ENCODE peak calls at places on chromosomes 5 and 9, in six cellular contexts. One of them, this sample, is unnamed.

GRCh38 chr5:154315196-154315595 is 124.7 kb downstream of the GALNT10 start:
- DNase-seq in HuH-7: no peak
- DNase-seq in mucosa of descending colon: no peak
- DNase-seq in activated T-cell treated with anti-CD3 and anti-CD28 coated beads for 48 hours: no peak
- DNase-seq in cardiac fibroblast: no peak
- DNase-seq in stimulated activated naive CD8-positive, alpha-beta T cell treated with anti-CD3 and anti-CD28 coated beads, Interleukin-15, amount 100 ng/mL, for 72 hours: no peak
- DNase-seq in this sample: no peak

GRCh38 chr5:59380350-59380951 is 513.1 kb downstream of the PDE4D start:
- DNase-seq in HuH-7: no peak
- DNase-seq in mucosa of descending colon: no peak
- DNase-seq in activated T-cell treated with anti-CD3 and anti-CD28 coated beads for 48 hours: no peak
- DNase-seq in cardiac fibroblast: peak
- DNase-seq in stimulated activated naive CD8-positive, alpha-beta T cell treated with anti-CD3 and anti-CD28 coated beads, Interleukin-15, amount 100 ng/mL, for 72 hours: peak
- DNase-seq in this sample: no peak

GRCh38 chr9:120912958-120913672 is 13.5 kb downstream of the TRAF1 start:
- DNase-seq in HuH-7: no peak
- DNase-seq in mucosa of descending colon: no peak
- DNase-seq in activated T-cell treated with anti-CD3 and anti-CD28 coated beads for 48 hours: no peak
- DNase-seq in cardiac fibroblast: no peak
- DNase-seq in stimulated activated naive CD8-positive, alpha-beta T cell treated with anti-CD3 and anti-CD28 coated beads, Interleukin-15, amount 100 ng/mL, for 72 hours: no peak
- DNase-seq in this sample: no peak

GRCh38 chr9:91422832-91423711 is 560 bp downstream of the NFIL3 start:
- DNase-seq in HuH-7: peak
- DNase-seq in mucosa of descending colon: peak
- DNase-seq in activated T-cell treated with anti-CD3 and anti-CD28 coated beads for 48 hours: peak
- DNase-seq in cardiac fibroblast: peak
- DNase-seq in stimulated activated naive CD8-positive, alpha-beta T cell treated with anti-CD3 and anti-CD28 coated beads, Interleukin-15, amount 100 ng/mL, for 72 hours: peak
- DNase-seq in this sample: peak

GRCh38 chr5:176670449-176670848 is 23.2 kb downstream of the TSPAN17 start:
- DNase-seq in HuH-7: no peak
- DNase-seq in mucosa of descending colon: no peak
- DNase-seq in activated T-cell treated with anti-CD3 and anti-CD28 coated beads for 48 hours: no peak
- DNase-seq in cardiac fibroblast: no peak
- DNase-seq in stimulated activated naive CD8-positive, alpha-beta T cell treated with anti-CD3 and anti-CD28 coated beads, Interleukin-15, amount 100 ng/mL, for 72 hours: no peak
- DNase-seq in this sample: no peak

GRCh38 chr5:31270396-31270795 is 76.9 kb downstream of the CDH6 start:
- DNase-seq in HuH-7: no peak
- DNase-seq in mucosa of descending colon: no peak
- DNase-seq in activated T-cell treated with anti-CD3 and anti-CD28 coated beads for 48 hours: no peak
- DNase-seq in cardiac fibroblast: peak
- DNase-seq in stimulated activated naive CD8-positive, alpha-beta T cell treated with anti-CD3 and anti-CD28 coated beads, Interleukin-15, amount 100 ng/mL, for 72 hours: no peak
- DNase-seq in this sample: peak

GRCh38 chr5:104661256-104661655 is 1098.7 kb upstream of the NUDT12 start:
- DNase-seq in HuH-7: no peak
- DNase-seq in mucosa of descending colon: no peak
- DNase-seq in activated T-cell treated with anti-CD3 and anti-CD28 coated beads for 48 hours: no peak
- DNase-seq in cardiac fibroblast: no peak
- DNase-seq in stimulated activated naive CD8-positive, alpha-beta T cell treated with anti-CD3 and anti-CD28 coated beads, Interleukin-15, amount 100 ng/mL, for 72 hours: no peak
- DNase-seq in this sample: no peak

GRCh38 chr5:149829954-149830353 is 99.8 kb downstream of the PPARGC1B start:
- DNase-seq in HuH-7: peak
- DNase-seq in mucosa of descending colon: no peak
- DNase-seq in activated T-cell treated with anti-CD3 and anti-CD28 coated beads for 48 hours: no peak
- DNase-seq in cardiac fibroblast: no peak
- DNase-seq in stimulated activated naive CD8-positive, alpha-beta T cell treated with anti-CD3 and anti-CD28 coated beads, Interleukin-15, amount 100 ng/mL, for 72 hours: no peak
- DNase-seq in this sample: no peak

GRCh38 chr9:35262064-35262463 is 100.3 kb downstream of the UNC13B start:
- DNase-seq in HuH-7: no peak
- DNase-seq in mucosa of descending colon: no peak
- DNase-seq in activated T-cell treated with anti-CD3 and anti-CD28 coated beads for 48 hours: no peak
- DNase-seq in cardiac fibroblast: no peak
- DNase-seq in stimulated activated naive CD8-positive, alpha-beta T cell treated with anti-CD3 and anti-CD28 coated beads, Interleukin-15, amount 100 ng/mL, for 72 hours: no peak
- DNase-seq in this sample: no peak

GRCh38 chr9:5357431-5358105 is 17.9 kb upstream of the RLN1 start:
- DNase-seq in HuH-7: no peak
- DNase-seq in mucosa of descending colon: no peak
- DNase-seq in activated T-cell treated with anti-CD3 and anti-CD28 coated beads for 48 hours: no peak
- DNase-seq in cardiac fibroblast: no peak
- DNase-seq in stimulated activated naive CD8-positive, alpha-beta T cell treated with anti-CD3 and anti-CD28 coated beads, Interleukin-15, amount 100 ng/mL, for 72 hours: no peak
- DNase-seq in this sample: no peak

GRCh38 chr9:107141967-107142366 is 141.1 kb upstream of the RAD23B start:
- DNase-seq in HuH-7: no peak
- DNase-seq in mucosa of descending colon: no peak
- DNase-seq in activated T-cell treated with anti-CD3 and anti-CD28 coated beads for 48 hours: no peak
- DNase-seq in cardiac fibroblast: peak
- DNase-seq in stimulated activated naive CD8-positive, alpha-beta T cell treated with anti-CD3 and anti-CD28 coated beads, Interleukin-15, amount 100 ng/mL, for 72 hours: no peak
- DNase-seq in this sample: no peak

GRCh38 chr9:122205176-122205575 is 23.6 kb downstream of the LHX6 start:
- DNase-seq in HuH-7: no peak
- DNase-seq in mucosa of descending colon: no peak
- DNase-seq in activated T-cell treated with anti-CD3 and anti-CD28 coated beads for 48 hours: no peak
- DNase-seq in cardiac fibroblast: no peak
- DNase-seq in stimulated activated naive CD8-positive, alpha-beta T cell treated with anti-CD3 and anti-CD28 coated beads, Interleukin-15, amount 100 ng/mL, for 72 hours: no peak
- DNase-seq in this sample: no peak

GRCh38 chr5:69007726-69008368 is 86.0 kb upstream of the SLC30A5 start:
- DNase-seq in HuH-7: peak
- DNase-seq in mucosa of descending colon: peak
- DNase-seq in activated T-cell treated with anti-CD3 and anti-CD28 coated beads for 48 hours: peak
- DNase-seq in cardiac fibroblast: peak
- DNase-seq in stimulated activated naive CD8-positive, alpha-beta T cell treated with anti-CD3 and anti-CD28 coated beads, Interleukin-15, amount 100 ng/mL, for 72 hours: peak
- DNase-seq in this sample: peak

GRCh38 chr5:33494476-33494875 is 53.7 kb downstream of the TARS1 start:
- DNase-seq in HuH-7: no peak
- DNase-seq in mucosa of descending colon: no peak
- DNase-seq in activated T-cell treated with anti-CD3 and anti-CD28 coated beads for 48 hours: no peak
- DNase-seq in cardiac fibroblast: peak
- DNase-seq in stimulated activated naive CD8-positive, alpha-beta T cell treated with anti-CD3 and anti-CD28 coated beads, Interleukin-15, amount 100 ng/mL, for 72 hours: no peak
- DNase-seq in this sample: no peak

GRCh38 chr5:176788931-176789872 is 21.2 kb upstream of the UNC5A start:
- DNase-seq in HuH-7: no peak
- DNase-seq in mucosa of descending colon: peak
- DNase-seq in activated T-cell treated with anti-CD3 and anti-CD28 coated beads for 48 hours: no peak
- DNase-seq in cardiac fibroblast: no peak
- DNase-seq in stimulated activated naive CD8-positive, alpha-beta T cell treated with anti-CD3 and anti-CD28 coated beads, Interleukin-15, amount 100 ng/mL, for 72 hours: no peak
- DNase-seq in this sample: no peak